ENCODE peak calls at places on chromosomes 12 and 14, in four cellular contexts. J is fibroblast of villous mesenchyme, W is SIG-M5, F is cardiac fibroblast. E is an unnamed sample.

GRCh38 chr12:42482820-42483533 is 106.6 kb downstream of the PRICKLE1 start:
- DNase-seq in W (no peak), F (peak; percentile 76), J (peak; percentile 58), E (peak; percentile 34)

GRCh38 chr12:128524439-128524838 is 257.5 kb downstream of the TMEM132C start:
- DNase-seq in W (no peak), F (no peak), J (no peak), E (no peak)

GRCh38 chr14:82009076-82009475 is 475.4 kb upstream of the SEL1L start:
- DNase-seq in F (no peak), W (no peak), J (no peak), E (no peak)

GRCh38 chr12:132315951-132316350 is 13.4 kb downstream of the GALNT9 start:
- DNase-seq in J (no peak), W (no peak), F (no peak), E (no peak)

GRCh38 chr12:124392271-124392990 is 97.5 kb downstream of the RFLNA start:
- DNase-seq in W (no peak), J (peak; percentile 56), F (no peak), E (peak; percentile 45)

GRCh38 chr12:101792046-101792931 is 38.5 kb downstream of the GNPTAB start:
- DNase-seq in W (no peak), J (peak; percentile 6), F (no peak), E (peak; percentile 47)

GRCh38 chr12:32603858-32604257 is 75.2 kb upstream of the DNM1L start:
- DNase-seq in J (peak; percentile 4), W (no peak), F (peak; percentile 31), E (no peak)

GRCh38 chr12:8034802-8035201 is 2.3 kb downstream of the FOXJ2 start:
- DNase-seq in J (peak; percentile 22), F (no peak), W (no peak), E (no peak)

GRCh38 chr12:19129121-19129485 is 430 bp upstream of the PLEKHA5 start:
- DNase-seq in J (peak; percentile 57), W (no peak), F (no peak), E (peak; percentile 52)

GRCh38 chr12:132356686-132357622 is 27.6 kb upstream of the GALNT9 start:
- DNase-seq in W (no peak), J (peak; percentile 77), F (peak; percentile 81), E (peak; percentile 62)

GRCh38 chr14:61940669-61941420 is 178.6 kb downstream of the SNAPC1 start:
- DNase-seq in J (no peak), W (no peak), F (no peak), E (no peak)

GRCh38 chr14:94322648-94323570 is at the start of gene SERPINA6:
- DNase-seq in J (peak; percentile 24), F (peak; percentile 74), W (no peak), E (peak; percentile 21)

GRCh38 chr12:47799357-47799955 is 20.2 kb downstream of the HDAC7 start:
- DNase-seq in W (no peak), F (peak; percentile 68), J (no peak), E (no peak)

GRCh38 chr14:98077176-98077575 is 1194.8 kb downstream of the BCL11B start:
- DNase-seq in W (no peak), F (no peak), J (no peak), E (no peak)

GRCh38 chr14:105137481-105138020 is 31.0 kb downstream of the JAG2 start:
- DNase-seq in F (no peak), J (no peak), W (no peak), E (no peak)

GRCh38 chr12:6452908-6453630 is 1.2 kb downstream of the TAPBPL start:
- DNase-seq in F (no peak), W (no peak), J (no peak), E (no peak)

GRCh38 chr12:79850610-79851299 is 84.1 kb downstream of the PPP1R12A start:
- DNase-seq in J (no peak), W (no peak), F (no peak), E (no peak)

GRCh38 chr14:102047808-102048540 is 38.9 kb downstream of the HSP90AA1 start:
- DNase-seq in W (no peak), F (no peak), J (no peak), E (no peak)

GRCh38 chr12:6851153-6851920 is at the start of gene CDCA3:
- DNase-seq in F (peak; percentile 99), W (peak; percentile 100), J (peak; percentile 99), E (peak; percentile 99)

GRCh38 chr12:98998697-98999299 is 353.7 kb downstream of the APAF1 start:
- DNase-seq in F (peak; percentile 60), W (no peak), J (peak; percentile 43), E (peak; percentile 37)

GRCh38 chr12:132520421-132521199 is 30.7 kb downstream of the FBRSL1 start:
- DNase-seq in J (no peak), F (no peak), W (no peak), E (no peak)

GRCh38 chr14:71555654-71556559 is 376.3 kb upstream of the RGS6 start:
- DNase-seq in F (no peak), W (no peak), J (peak; percentile 59), E (peak; percentile 73)

GRCh38 chr14:51080622-51081021 is 14.3 kb downstream of the TRIM9 start:
- DNase-seq in W (no peak), J (no peak), F (no peak), E (no peak)

GRCh38 chr14:59964251-59965007 is 44.5 kb downstream of the LRRC9 start:
- DNase-seq in J (peak; percentile 7), F (no peak), W (no peak), E (peak; percentile 42)

E was measured in amniotic epithelial cell.